ENCODE peak calls at places on chromosomes 12 and 14, in six cellular contexts. P, F, I, L, G and K are unnamed samples.

GRCh38 chr14:102050625-102051024 is 36.2 kb downstream of the HSP90AA1 start:
- DNase-seq in P (peak; percentile 15), G (peak; percentile 82), L (peak; percentile 64), I (peak; percentile 52), F (no peak), K (no peak)

GRCh38 chr14:74902941-74903705 is 19.9 kb downstream of the RPS6KL1 start:
- DNase-seq in I (no peak), G (no peak), P (no peak), F (no peak), L (no peak), K (no peak)

GRCh38 chr14:88305923-88306322 is 17.1 kb downstream of the KCNK10 start:
- DNase-seq in F (no peak), L (no peak), P (no peak), G (no peak), I (no peak), K (no peak)

GRCh38 chr12:1881301-1881700 is 37.2 kb downstream of the CACNA2D4 start:
- DNase-seq in I (no peak), L (no peak), G (no peak), F (no peak), P (no peak), K (no peak)

GRCh38 chr14:22047105-22047504 is 373.5 kb upstream of the OR4E1 start:
- DNase-seq in I (no peak), L (no peak), P (no peak), F (no peak), G (no peak), K (no peak)

GRCh38 chr14:28651148-28651547 is 115.4 kb upstream of the FOXG1 start:
- DNase-seq in L (peak; percentile 28), I (no peak), F (no peak), G (peak; percentile 5), P (no peak), K (no peak)

GRCh38 chr14:52266179-52266578 is 1.3 kb upstream of the PTGDR start:
- DNase-seq in I (no peak), G (peak; percentile 49), F (peak; percentile 85), L (peak; percentile 99), P (peak; percentile 58), K (no peak)

GRCh38 chr12:24881724-24882371 is 67.1 kb downstream of the BCAT1 start:
- DNase-seq in F (no peak), P (no peak), L (no peak), I (no peak), G (no peak), K (no peak)

GRCh38 chr14:99537399-99537798 is 56.2 kb downstream of the CCNK start:
- DNase-seq in P (peak; percentile 78), L (peak; percentile 68), G (peak; percentile 83), F (peak; percentile 91), I (no peak), K (no peak)

GRCh38 chr12:109999649-109999971 is 380 bp downstream of the ANKRD13A start:
- DNase-seq in L (no peak), I (no peak), G (no peak), P (peak; percentile 38), F (no peak), K (peak; percentile 52)

GRCh38 chr14:55125403-55125802 is 3.6 kb upstream of the LGALS3 start:
- DNase-seq in I (no peak), F (no peak), P (no peak), G (no peak), L (no peak), K (no peak)

GRCh38 chr12:6195665-6196535 is 4.3 kb upstream of the CD9 start:
- DNase-seq in L (peak; percentile 95), F (peak; percentile 94), P (peak; percentile 84), I (peak; percentile 88), G (peak; percentile 91), K (peak; percentile 87)

GRCh38 chr14:65352964-65353530 is 59.5 kb upstream of the FUT8 start:
- DNase-seq in F (no peak), G (no peak), P (no peak), I (no peak), L (no peak), K (no peak)

GRCh38 chr14:60618200-60618599 is 31.1 kb downstream of the SIX1 start:
- DNase-seq in L (no peak), P (no peak), F (no peak), G (no peak), I (no peak), K (no peak)

GRCh38 chr14:102779574-102780315 is 2.5 kb downstream of the TRAF3 start:
- DNase-seq in L (peak; percentile 37), P (no peak), G (peak; percentile 33), I (peak; percentile 15), F (no peak), K (no peak)

GRCh38 chr14:70601162-70601561 is 707 bp upstream of the MED6 start:
- DNase-seq in I (no peak), G (peak; percentile 13), L (peak; percentile 26), F (no peak), P (no peak), K (no peak)

GRCh38 chr14:100317897-100318808 is 5.0 kb upstream of the SLC25A47 start:
- DNase-seq in I (peak; percentile 95), L (peak; percentile 60), F (peak; percentile 87), P (peak; percentile 80), G (peak; percentile 26), K (peak; percentile 94)

GRCh38 chr12:76778358-76778757 is 14.4 kb downstream of the ZDHHC17 start:
- DNase-seq in F (no peak), P (no peak), L (no peak), I (no peak), G (no peak), K (no peak)

GRCh38 chr14:51490205-51490604 is 161.5 kb upstream of the FRMD6 start:
- DNase-seq in G (peak; percentile 83), F (no peak), I (no peak), L (peak; percentile 39), P (no peak), K (no peak)

GRCh38 chr12:4567073-4567881 is 5.3 kb downstream of the DYRK4 start:
- DNase-seq in I (no peak), L (no peak), F (no peak), G (no peak), P (no peak), K (no peak)

GRCh38 chr12:123269980-123270379 is 1.7 kb downstream of the CDK2AP1 start:
- DNase-seq in I (no peak), G (no peak), L (no peak), F (no peak), P (no peak), K (peak; percentile 50)

GRCh38 chr14:100534528-100535286 is 52.5 kb downstream of the BEGAIN start:
- DNase-seq in I (peak; percentile 44), G (no peak), F (peak; percentile 53), P (no peak), L (no peak), K (peak; percentile 60)

GRCh38 chr12:84355561-84355960 is 557.0 kb downstream of the SLC6A15 start:
- DNase-seq in L (no peak), I (no peak), G (no peak), F (no peak), P (no peak), K (no peak)

GRCh38 chr12:111322336-111323250 is 46.3 kb downstream of the PHETA1 start:
- DNase-seq in I (no peak), P (peak; percentile 73), F (peak; percentile 67), G (no peak), L (no peak), K (no peak)

GRCh38 chr14:68426661-68427549 is 366.0 kb downstream of the ZFP36L1 start:
- DNase-seq in I (no peak), F (no peak), P (no peak), L (no peak), G (no peak), K (no peak)

GRCh38 chr12:44774815-44775411 is 101.2 kb downstream of the NELL2 start:
- DNase-seq in F (no peak), L (peak; percentile 8), G (peak; percentile 1), P (no peak), I (peak; percentile 73), K (no peak)

GRCh38 chr12:4679711-4680110 is 30.8 kb downstream of the NDUFA9 start:
- DNase-seq in I (no peak), G (no peak), P (no peak), F (no peak), L (no peak), K (no peak)

GRCh38 chr12:123670882-123671728 is at the start of gene TCTN2:
- DNase-seq in L (peak; percentile 89), P (peak; percentile 96), I (peak; percentile 97), G (peak; percentile 87), F (peak; percentile 98), K (peak; percentile 99)

GRCh38 chr14:81302613-81303012 is 81.9 kb upstream of the GTF2A1 start:
- DNase-seq in P (no peak), I (no peak), F (no peak), L (no peak), G (no peak), K (no peak)

GRCh38 chr14:69571449-69571878 is 3.2 kb downstream of the CCDC177 start:
- DNase-seq in G (no peak), L (no peak), F (no peak), P (no peak), I (no peak), K (no peak)
- H3K4me3 ChIP-seq in G (peak overlapping the region; percentile 10), L (peak overlapping the region; percentile 48), F (no peak overlapping the region), P (peak overlapping the region; percentile 43), I (peak overlapping the region; percentile 30), K (no peak overlapping the region)

DNA sequence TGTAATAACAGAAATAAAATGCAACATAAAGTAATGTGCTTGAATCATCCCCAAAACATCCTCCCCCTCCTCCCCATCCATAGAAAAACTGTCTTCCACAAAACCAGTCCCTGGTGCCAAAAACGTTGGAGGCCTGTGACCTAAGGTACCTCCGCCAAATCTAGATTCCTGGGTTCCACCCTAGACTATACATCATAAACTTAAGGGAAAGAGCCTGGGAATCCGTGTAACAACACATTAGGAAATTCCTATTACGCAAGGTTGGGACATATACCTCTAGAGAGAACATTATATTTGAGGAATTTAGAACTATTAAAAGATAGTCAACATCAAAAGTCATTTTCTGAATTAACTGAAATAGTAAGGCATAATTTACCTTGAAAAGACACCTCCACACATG is 38.0 kb downstream of the SPPL3 start:
- DNase-seq in L (peak; percentile 75), F (no peak), P (no peak), G (peak; percentile 51), I (no peak), K (no peak)
- H3K4me3 ChIP-seq in L (no peak overlapping the region), F (no peak overlapping the region), P (no peak overlapping the region), G (no peak overlapping the region), I (no peak overlapping the region), K (no peak overlapping the region)

GRCh38 chr12:119444462-119445044 is 110.0 kb downstream of the CCDC60 start:
- DNase-seq in I (no peak), F (no peak), P (peak; percentile 32), G (no peak), L (peak; percentile 43), K (no peak)
- H3K4me3 ChIP-seq in I (no peak overlapping the region), F (no peak overlapping the region), P (no peak overlapping the region), G (no peak overlapping the region), L (no peak overlapping the region), K (no peak overlapping the region)

GRCh38 chr12:52473738-52474137 is at the start of gene KRT6C:
- DNase-seq in P (no peak), L (no peak), F (no peak), G (no peak), I (no peak), K (no peak)
- H3K4me3 ChIP-seq in P (no peak within 1 kb of the TSS), L (no peak within 1 kb of the TSS), F (no peak within 1 kb of the TSS), G (no peak within 1 kb of the TSS), I (no peak within 1 kb of the TSS), K (no peak within 1 kb of the TSS)